ENCODE peak calls at places on chromosomes 5 and 9, in nine cellular contexts. T is cardiac fibroblast, N is A549, S is AG10803, D is GM12865, H is PC-3, V is heart left ventricle, M is prostate gland, L is cardiac muscle cell. K is an unnamed sample.

GRCh38 chr9:347667-348292 is 133.1 kb downstream of the DOCK8 start:
- DNase-seq in H (peak; percentile 71), S (peak; percentile 43), D (no peak), V (no peak), L (peak; percentile 71), M (no peak), N (peak; percentile 35), T (peak; percentile 68), K (peak; percentile 18)

GRCh38 chr9:17531642-17532254 is 47.1 kb upstream of the SH3GL2 start:
- DNase-seq in T (peak; percentile 67), L (peak; percentile 69), D (peak; percentile 50), V (no peak), S (peak; percentile 39), H (peak; percentile 60), M (no peak), N (peak; percentile 38), K (no peak)

GRCh38 chr9:123679330-123679987 is 250.5 kb downstream of the DENND1A start:
- DNase-seq in V (no peak), M (no peak), N (no peak), S (peak; percentile 81), D (peak; percentile 94), L (peak; percentile 10), H (no peak), T (no peak), K (peak; percentile 46)

GRCh38 chr9:137240321-137240840 is 706 bp upstream of the TUBB4B start:
- DNase-seq in T (peak; percentile 89), V (peak; percentile 88), M (peak; percentile 54), H (peak; percentile 57), D (peak; percentile 83), S (peak; percentile 79), N (no peak), L (peak; percentile 84), K (no peak)

GRCh38 chr5:79133121-79133656 is 21.6 kb downstream of the BHMT start:
- DNase-seq in D (peak; percentile 49), L (peak; percentile 68), V (no peak), M (no peak), H (peak; percentile 72), S (peak; percentile 52), N (no peak), T (peak; percentile 71), K (peak; percentile 23)

GRCh38 chr9:128552744-128553221 is 396 bp downstream of the SPTAN1 start:
- DNase-seq in V (peak; percentile 56), D (peak; percentile 50), N (no peak), M (peak; percentile 28), H (peak; percentile 14), L (peak; percentile 54), S (peak; percentile 20), T (peak; percentile 47), K (no peak)

GRCh38 chr5:88684136-88684500 is 198.9 kb downstream of the MEF2C start:
- DNase-seq in V (no peak), D (no peak), T (no peak), H (no peak), N (no peak), M (no peak), L (no peak), S (no peak), K (no peak)

GRCh38 chr5:158154226-158155005 is 295.5 kb upstream of the CLINT1 start:
- DNase-seq in H (peak; percentile 81), L (peak; percentile 90), T (peak; percentile 61), V (peak; percentile 38), N (no peak), D (no peak), S (peak; percentile 91), M (no peak), K (no peak)

GRCh38 chr5:160029004-160029403 is 20.1 kb downstream of the TTC1 start:
- DNase-seq in S (peak; percentile 31), N (no peak), L (no peak), M (no peak), V (no peak), D (no peak), T (no peak), H (no peak), K (no peak)

GRCh38 chr5:77843570-77844407 is 67.7 kb upstream of the TBCA start:
- DNase-seq in M (no peak), H (no peak), L (peak; percentile 47), V (no peak), D (no peak), T (no peak), S (no peak), N (no peak), K (no peak)

GRCh38 chr9:73441890-73442818 is 290.5 kb downstream of the ANXA1 start:
- DNase-seq in M (no peak), N (no peak), H (no peak), L (no peak), S (peak; percentile 5), T (peak; percentile 19), V (no peak), D (no peak), K (no peak)

GRCh38 chr5:113151641-113152040 is 175.0 kb downstream of the DCP2 start:
- DNase-seq in M (no peak), D (no peak), T (no peak), V (no peak), H (no peak), N (no peak), S (no peak), L (no peak), K (no peak)

GRCh38 chr5:77423022-77423750 is 68.9 kb downstream of the WDR41 start:
- DNase-seq in H (no peak), L (no peak), N (no peak), T (no peak), V (no peak), M (no peak), D (no peak), S (peak; percentile 91), K (no peak)

GRCh38 chr9:136237486-136238341 is 7.9 kb downstream of the QSOX2 start:
- DNase-seq in M (no peak), V (no peak), H (no peak), L (no peak), N (no peak), S (no peak), T (no peak), D (no peak), K (no peak)

GRCh38 chr5:172929371-172929838 is 29.8 kb upstream of the RPL26L1 start:
- DNase-seq in V (no peak), M (no peak), H (no peak), S (peak; percentile 96), N (no peak), L (peak; percentile 49), T (peak; percentile 46), D (no peak), K (no peak)

GRCh38 chr5:85896499-85896898 is 721.2 kb upstream of the COX7C start:
- DNase-seq in L (no peak), S (no peak), V (no peak), T (no peak), D (no peak), H (no peak), N (no peak), M (no peak), K (no peak)

GRCh38 chr9:23434654-23435053 is 391.4 kb downstream of the ELAVL2 start:
- DNase-seq in N (no peak), T (no peak), V (no peak), M (no peak), H (no peak), D (no peak), L (no peak), S (no peak), K (no peak)

DNA sequence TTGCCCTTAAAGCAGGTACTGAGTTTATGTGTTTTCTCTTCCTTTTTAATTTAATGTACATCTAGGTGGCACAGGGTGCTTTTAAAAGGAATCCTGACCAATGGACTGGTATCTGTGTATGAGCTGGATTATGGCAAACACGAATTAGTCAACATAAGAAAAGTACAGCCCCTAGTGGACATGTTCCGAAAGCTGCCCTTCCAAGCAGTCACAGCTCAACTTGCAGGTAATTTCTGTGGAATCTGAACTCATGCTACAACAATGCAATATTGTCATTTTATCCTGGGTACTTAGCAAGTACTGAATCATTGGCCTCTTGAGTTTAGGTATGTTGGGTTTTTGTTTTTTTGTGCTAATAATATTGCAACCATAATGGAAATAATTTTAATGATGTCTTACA is 14.4 kb upstream of the TMOD1 start:
- DNase-seq in M (no peak), N (no peak), S (no peak), H (peak; percentile 66), V (no peak), L (no peak), T (no peak), D (no peak), K (no peak)
- TF ChIP-seq CTCF in M (no peak), N (peak; percentile 7), S (peak; percentile 30), H (peak; percentile 67), V (no peak), L (peak; percentile 30), T (peak; percentile 56), D (no peak), K (peak; percentile 37)

DNA sequence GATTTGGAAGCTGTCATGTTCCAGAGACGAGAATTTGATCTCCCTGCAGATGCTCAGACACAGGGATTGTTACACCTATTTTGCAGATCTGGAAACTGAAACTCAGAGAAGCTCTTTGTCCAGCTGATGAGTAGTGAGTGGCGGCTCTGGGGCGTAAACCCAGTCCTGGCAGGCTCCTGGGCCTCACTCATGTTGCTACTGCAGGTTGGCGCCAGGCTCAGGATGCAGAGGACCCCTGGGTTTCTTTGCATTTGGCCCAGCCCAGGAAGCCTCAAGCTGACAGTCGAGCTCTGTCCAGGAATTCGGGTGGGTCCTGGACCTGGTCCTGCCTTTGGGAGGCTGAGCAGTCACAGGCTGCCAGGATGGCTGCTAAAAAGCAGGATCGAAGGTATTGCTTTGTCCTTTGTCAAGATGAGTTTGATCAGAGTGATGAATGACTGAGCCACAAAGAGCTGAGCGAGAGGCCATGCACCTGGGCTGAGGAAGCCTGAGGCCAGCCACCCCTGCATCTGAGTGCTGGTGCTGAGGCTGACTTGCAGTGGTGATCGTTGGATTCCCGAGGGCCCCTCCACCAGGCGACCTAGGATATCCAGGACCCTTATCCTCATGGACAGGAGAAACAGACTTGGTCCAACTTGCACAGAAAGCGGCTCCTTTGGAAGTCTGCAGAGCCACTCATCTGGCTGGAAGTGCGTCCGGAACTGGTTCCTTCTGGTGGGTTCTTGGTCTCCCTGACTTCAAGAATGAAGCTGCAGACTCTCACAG is 8.3 kb upstream of the RNF130 start:
- DNase-seq in T (no peak), S (no peak), V (no peak), H (no peak), N (no peak), L (no peak), D (no peak), M (no peak), K (no peak)
- H3K4me3 ChIP-seq in T (no peak overlapping the region), S (no peak overlapping the region), V (no peak overlapping the region), H (no peak overlapping the region), N (no peak overlapping the region), L (no peak overlapping the region), D (no peak overlapping the region), M (no peak overlapping the region), K (no peak overlapping the region)

DNA sequence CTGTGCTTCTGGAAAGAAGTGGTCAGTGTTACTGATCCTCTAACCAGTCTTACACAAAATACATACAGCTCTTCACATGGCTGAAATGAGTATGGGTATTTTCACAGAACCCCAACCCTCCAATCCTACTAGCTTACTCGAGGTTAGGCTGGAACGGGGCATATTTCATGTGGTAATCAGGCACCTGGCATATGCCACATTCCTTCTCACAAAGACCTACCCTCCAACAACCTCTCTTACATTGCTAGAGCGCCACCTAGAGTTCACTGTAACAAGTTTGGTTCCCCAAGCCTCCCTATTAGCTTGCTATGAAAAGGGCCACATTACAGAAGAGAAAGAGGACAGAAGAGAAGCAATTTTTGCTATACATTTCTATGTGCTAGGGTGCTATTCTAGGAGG is 597.3 kb downstream of the PRELID2 start:
- DNase-seq in V (no peak), S (peak; percentile 12), T (peak; percentile 70), D (peak; percentile 61), L (peak; percentile 81), N (no peak), H (peak; percentile 75), M (peak; percentile 31), K (peak; percentile 22)
- TF ChIP-seq CTCF in V (no peak), S (peak; percentile 44), T (peak; percentile 66), D (peak; percentile 54), L (peak; percentile 75), N (peak; percentile 46), H (peak; percentile 69), M (no peak), K (peak; percentile 72)

GRCh38 chr9:93097496-93098205 is 1.6 kb downstream of the CARD19 start:
- DNase-seq in V (no peak), N (no peak), L (no peak), D (no peak), M (no peak), T (no peak), H (peak; percentile 9), S (no peak), K (no peak)
- H3K4me3 ChIP-seq in V (peak overlapping the region; percentile 98), N (peak overlapping the region; percentile 88), L (no peak overlapping the region), D (no peak overlapping the region), M (no peak overlapping the region), T (peak overlapping the region; percentile 63), H (peak overlapping the region; percentile 91), S (peak overlapping the region; percentile 77), K (no peak overlapping the region)

K was measured in LNCaP clone FGC.